ENCODE peak calls at places on chromosomes 11 and 22, in nine cellular contexts. U, E, D, L, P, R, C, N and K are unnamed samples.

GRCh38 chr22:49718396-49718795 is 109.3 kb downstream of the BRD1 start:
- DNase-seq in U (no peak), E (no peak), D (no peak), L (no peak), P (no peak), R (no peak), C (no peak), N (no peak), K (no peak)

GRCh38 chr22:20517422-20517821 is 10.0 kb downstream of the MED15 start:
- DNase-seq in U (no peak), E (no peak), D (no peak), L (no peak), P (no peak), R (no peak), C (no peak), N (no peak), K (no peak)

GRCh38 chr11:40885257-40885947 is 574.0 kb downstream of the LRRC4C start:
- DNase-seq in U (no peak), E (no peak), D (no peak), L (no peak), P (no peak), R (no peak), C (no peak), N (no peak), K (no peak)

GRCh38 chr11:93845181-93846092 is 5.0 kb downstream of the VSTM5 start:
- DNase-seq in U (no peak), E (no peak), D (no peak), L (no peak), P (no peak), R (no peak), C (no peak), N (no peak), K (no peak)

GRCh38 chr11:65897020-65897471 is 3.1 kb downstream of the FOSL1 start:
- DNase-seq in U (no peak), E (no peak), D (no peak), L (no peak), P (no peak), R (no peak), C (no peak), N (no peak), K (no peak)

GRCh38 chr22:47154621-47155081 is 392.2 kb downstream of the TBC1D22A start:
- DNase-seq in U (peak; percentile 50), E (peak; percentile 82), D (no peak), L (no peak), P (no peak), R (peak; percentile 77), C (no peak), N (no peak), K (peak; percentile 90)

GRCh38 chr11:68312117-68312779 is at the start of gene LRP5:
- DNase-seq in U (no peak), E (peak; percentile 10), D (no peak), L (no peak), P (peak; percentile 59), R (peak; percentile 69), C (no peak), N (no peak), K (peak; percentile 63)

GRCh38 chr11:65423516-65424199 is 1.1 kb downstream of the NEAT1 start:
- DNase-seq in U (peak; percentile 40), E (peak; percentile 32), D (peak; percentile 57), L (no peak), P (peak; percentile 44), R (peak; percentile 72), C (no peak), N (no peak), K (no peak)

GRCh38 chr22:42683599-42684283 is 34.5 kb upstream of the CYB5R3 start:
- DNase-seq in U (no peak), E (no peak), D (no peak), L (no peak), P (peak; percentile 53), R (peak; percentile 96), C (no peak), N (no peak), K (no peak)

GRCh38 chr11:112795896-112796686 is 165.1 kb upstream of the NCAM1 start:
- DNase-seq in U (no peak), E (no peak), D (no peak), L (no peak), P (no peak), R (peak; percentile 73), C (no peak), N (no peak), K (peak; percentile 36)

GRCh38 chr22:17797721-17798559 is 23.7 kb upstream of the BID start:
- DNase-seq in U (no peak), E (no peak), D (no peak), L (no peak), P (no peak), R (no peak), C (no peak), N (no peak), K (no peak)

GRCh38 chr11:131999084-131999483 is 628.7 kb downstream of the NTM start:
- DNase-seq in U (no peak), E (no peak), D (no peak), L (no peak), P (no peak), R (no peak), C (no peak), N (no peak), K (no peak)

GRCh38 chr11:122172352-122173073 is 56.5 kb upstream of the BLID start:
- DNase-seq in U (no peak), E (peak; percentile 70), D (no peak), L (no peak), P (no peak), R (no peak), C (no peak), N (no peak), K (no peak)

GRCh38 chr11:77139201-77139600 is 11.2 kb downstream of the MYO7A start:
- DNase-seq in U (no peak), E (no peak), D (no peak), L (no peak), P (no peak), R (no peak), C (no peak), N (no peak), K (no peak)

GRCh38 chr11:2666828-2667570 is 32.8 kb downstream of the KCNQ1OT1 start:
- DNase-seq in U (peak; percentile 17), E (no peak), D (no peak), L (no peak), P (no peak), R (peak; percentile 49), C (no peak), N (no peak), K (no peak)

GRCh38 chr11:62771144-62772021 is at the start of gene TAF6L:
- DNase-seq in U (peak; percentile 98), E (peak; percentile 95), D (peak; percentile 97), L (peak; percentile 97), P (peak; percentile 98), R (peak; percentile 100), C (peak; percentile 93), N (peak; percentile 90), K (peak; percentile 99)

DNA sequence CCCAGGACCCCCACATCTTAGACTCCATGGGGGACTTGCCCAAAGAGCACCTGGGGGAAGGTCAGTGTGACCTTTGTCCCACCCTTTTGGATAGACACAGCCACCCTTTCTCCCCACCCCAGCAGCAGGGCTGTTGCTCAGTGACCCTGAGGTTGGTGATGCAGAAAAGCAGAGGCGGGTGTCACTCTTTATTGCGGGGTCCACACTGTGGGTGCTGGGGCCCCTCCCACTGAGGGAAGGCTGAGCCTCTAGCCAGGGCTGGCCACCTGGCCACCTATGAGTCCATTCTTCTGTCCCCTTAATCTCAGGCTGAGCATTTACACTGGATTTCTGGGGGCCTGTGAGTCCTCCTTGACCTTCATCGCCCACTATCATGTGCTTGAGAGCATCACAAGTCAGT is 7.4 kb downstream of the LRRC75B start:
- DNase-seq in U (no peak), E (no peak), D (no peak), L (no peak), P (no peak), R (no peak), C (no peak), N (no peak), K (no peak)
- H3K4me1 ChIP-seq in U (peaks cover 65% of the 10 kb centered on the region), E (peaks cover 17% of the 10 kb centered on the region), D (peaks cover 2% of the 10 kb centered on the region), L (peaks cover 85% of the 10 kb centered on the region), P (peaks cover 18% of the 10 kb centered on the region), R (peaks cover 25% of the 10 kb centered on the region), C (no peaks in the 10 kb centered on the region), N (peaks cover 18% of the 10 kb centered on the region), K (no peaks in the 10 kb centered on the region)

GRCh38 chr11:747176-748006 is at the start of gene TALDO1:
- DNase-seq in U (peak; percentile 95), E (peak; percentile 76), D (peak; percentile 88), L (peak; percentile 76), P (peak; percentile 94), R (peak; percentile 95), C (peak; percentile 57), N (peak; percentile 44), K (peak; percentile 95)
- TF ChIP-seq POLR2A in U (no peak), E (peak; percentile 62), D (peak; percentile 64), L (peak; percentile 33), P (peak; percentile 50), R (peak; percentile 16), C (peak; percentile 61), N (no peak), K (peak; percentile 67)

DNA sequence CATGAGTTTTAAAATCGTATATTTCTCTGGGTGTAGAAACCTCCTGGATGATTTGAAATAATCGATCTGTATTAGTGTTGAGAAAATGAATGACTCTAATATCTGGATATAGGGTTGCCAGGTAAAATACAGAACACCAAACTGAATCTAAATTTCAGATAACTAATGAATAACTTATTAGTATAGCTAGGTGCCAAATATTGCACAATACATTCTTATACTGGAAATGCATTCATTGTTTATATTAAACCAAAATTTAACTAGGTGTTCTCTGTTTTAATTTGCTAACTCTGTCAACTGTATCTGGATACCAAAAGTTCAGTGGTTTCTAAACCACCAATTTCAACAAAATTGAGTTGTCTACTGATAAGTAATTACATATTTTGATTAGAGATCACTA is 2.5 kb upstream of the BIRC3 start:
- DNase-seq in U (no peak), E (no peak), D (no peak), L (no peak), P (no peak), R (no peak), C (no peak), N (no peak), K (no peak)
- H3K4me1 ChIP-seq in U (peaks cover 70% of the 10 kb centered on the region), E (peaks cover 5% of the 10 kb centered on the region), D (peaks cover 43% of the 10 kb centered on the region), L (peaks cover 29% of the 10 kb centered on the region), P (peaks cover 38% of the 10 kb centered on the region), R (peaks cover 52% of the 10 kb centered on the region), C (peaks cover 7% of the 10 kb centered on the region), N (peaks cover 4% of the 10 kb centered on the region), K (peaks cover 3% of the 10 kb centered on the region)

GRCh38 chr11:116145187-116145865 is 627.5 kb downstream of the BUD13 start:
- DNase-seq in U (no peak), E (no peak), D (no peak), L (no peak), P (no peak), R (no peak), C (no peak), N (no peak), K (no peak)

GRCh38 chr11:116148645-116149044 is 624.1 kb downstream of the BUD13 start:
- DNase-seq in U (no peak), E (no peak), D (no peak), L (no peak), P (no peak), R (no peak), C (no peak), N (no peak), K (no peak)

GRCh38 chr11:116144387-116144958 is 628.3 kb downstream of the BUD13 start:
- DNase-seq in U (no peak), E (no peak), D (no peak), L (no peak), P (no peak), R (no peak), C (no peak), N (no peak), K (no peak)

DNA sequence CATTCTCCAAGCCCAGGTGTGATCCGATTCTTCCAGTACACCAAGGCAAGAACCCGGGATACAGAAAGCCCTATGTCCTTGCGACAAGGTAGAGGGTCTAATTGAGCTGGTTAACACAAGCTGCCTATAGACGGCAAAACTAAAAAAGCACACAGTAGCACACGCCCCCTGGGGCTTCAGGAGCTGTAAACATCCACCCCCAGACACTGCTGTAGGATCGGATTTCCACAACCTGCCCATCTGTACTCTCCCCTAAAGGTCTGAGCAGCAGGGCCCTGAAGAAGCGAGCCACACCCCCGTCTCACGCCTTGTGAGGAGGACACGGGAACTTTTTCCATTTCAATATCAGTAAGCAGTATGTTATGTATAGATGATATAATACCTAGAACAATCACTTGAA is 624.7 kb downstream of the BUD13 start:
- DNase-seq in U (no peak), E (no peak), D (no peak), L (no peak), P (no peak), R (no peak), C (no peak), N (no peak), K (no peak)
- TF ChIP-seq POLR2A in U (no peak), E (no peak), D (no peak), L (no peak), P (no peak), R (no peak), C (no peak), N (no peak), K (no peak)